ENCODE peak calls at places on chromosomes 16 and 17, in six cellular contexts. B is A549, K is endothelial cell of umbilical vein, A is GM12878, M is K562, T is HepG2. X is an unnamed sample.

GRCh38 chr17:21250719-21251305 is 2.4 kb downstream of the NATD1 start:
- DNase-seq in K (no peak), B (no peak), M (no peak), T (no peak), A (no peak), X (no peak)

GRCh38 chr16:82152641-82153094 is 17.4 kb downstream of the MPHOSPH6 start:
- DNase-seq in B (peak; percentile 8), M (no peak), A (no peak), T (peak; percentile 20), K (no peak), X (no peak)

GRCh38 chr17:34764716-34765115 is 185.3 kb downstream of the TMEM132E start:
- DNase-seq in M (no peak), A (no peak), T (no peak), B (no peak), K (no peak), X (no peak)

GRCh38 chr17:792277-792676 is 10.1 kb downstream of the MRM3 start:
- DNase-seq in B (peak; percentile 51), T (no peak), A (no peak), M (no peak), K (no peak), X (no peak)

GRCh38 chr17:29590979-29591736 is 1.7 kb upstream of the GIT1 start:
- DNase-seq in K (no peak), T (peak; percentile 58), M (peak; percentile 58), A (no peak), B (peak; percentile 92), X (no peak)

GRCh38 chr17:60305141-60305540 is 86.8 kb downstream of the USP32 start:
- DNase-seq in M (no peak), T (peak; percentile 39), K (no peak), B (peak; percentile 17), A (peak; percentile 59), X (peak; percentile 78)

GRCh38 chr16:63890072-63890471 is 1231.8 kb downstream of the CDH11 start:
- DNase-seq in M (no peak), T (no peak), K (peak; percentile 6), B (no peak), A (no peak), X (no peak)

GRCh38 chr17:62618647-62619412 is 8.6 kb upstream of the MRC2 start:
- DNase-seq in B (no peak), A (no peak), M (no peak), T (no peak), K (no peak), X (peak; percentile 55)

GRCh38 chr16:11380836-11381235 is 35.6 kb downstream of the RMI2 start:
- DNase-seq in M (no peak), T (no peak), A (no peak), B (no peak), K (no peak), X (no peak)

GRCh38 chr17:76492989-76493501 is 8.2 kb downstream of the RHBDF2 start:
- DNase-seq in T (no peak), M (no peak), B (no peak), K (peak; percentile 59), A (peak; percentile 80), X (peak; percentile 94)

GRCh38 chr16:73405851-73406250 is 357.9 kb upstream of the ZFHX3 start:
- DNase-seq in B (no peak), K (no peak), T (no peak), A (no peak), M (no peak), X (no peak)

GRCh38 chr17:37265446-37266173 is 110.2 kb upstream of the C17orf78 start:
- DNase-seq in B (no peak), T (no peak), A (no peak), M (no peak), K (no peak), X (no peak)

GRCh38 chr16:61146429-61146828 is 889.8 kb downstream of the CDH8 start:
- DNase-seq in B (no peak), K (no peak), M (no peak), T (no peak), A (no peak), X (no peak)

GRCh38 chr17:14559720-14560119 is 258.8 kb downstream of the HS3ST3B1 start:
- DNase-seq in M (no peak), K (no peak), A (no peak), B (no peak), T (no peak), X (no peak)

DNA sequence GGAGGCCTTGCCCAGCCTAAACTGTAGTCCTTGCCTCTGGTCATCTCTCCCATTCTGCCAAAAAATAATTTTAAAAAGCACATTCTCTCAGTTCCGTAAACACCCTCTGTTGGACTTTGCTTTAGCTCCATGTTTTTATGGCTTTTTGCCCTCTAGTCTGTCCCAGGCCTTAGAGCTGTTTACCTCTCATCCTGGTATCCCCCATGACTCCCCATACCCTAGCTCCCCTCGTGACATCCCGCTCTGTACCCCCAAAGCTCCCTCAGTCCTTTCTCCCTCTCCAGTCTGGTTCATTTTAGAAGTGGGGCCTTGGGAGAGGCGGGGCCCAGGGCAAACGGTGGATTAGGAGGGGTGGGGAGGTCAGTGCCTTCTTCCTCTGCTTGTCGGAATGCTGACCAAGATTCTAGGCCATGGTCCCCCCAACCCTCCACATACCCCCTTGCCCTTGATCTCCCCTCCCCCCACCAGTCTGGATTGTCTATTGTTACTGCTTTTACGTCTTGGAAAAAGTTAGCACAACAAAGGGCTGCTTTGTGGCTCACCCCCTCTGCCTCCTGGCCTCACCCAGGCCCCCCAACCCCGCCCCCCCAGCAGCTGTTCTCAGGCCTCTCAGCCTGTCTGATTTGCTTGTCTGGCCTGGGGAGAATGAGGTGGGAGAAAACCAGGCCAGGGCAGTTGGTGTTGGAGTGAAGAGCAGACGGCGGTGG is 18.3 kb downstream of the GJD3 start:
- DNase-seq in T (no peak), M (no peak), K (peak; percentile 56), A (no peak), B (no peak), X (no peak)
- H3K4me3 ChIP-seq in T (peak overlapping the region; percentile 84), M (no peak overlapping the region), K (peak overlapping the region; percentile 69), A (no peak overlapping the region), B (peak overlapping the region; percentile 39), X (no peak overlapping the region)

GRCh38 chr16:53458623-53459022 is 24.4 kb downstream of the RBL2 start:
- DNase-seq in A (no peak), K (no peak), T (no peak), M (no peak), B (no peak), X (no peak)

GRCh38 chr16:53456625-53457024 is 22.4 kb downstream of the RBL2 start:
- DNase-seq in M (no peak), K (no peak), T (no peak), B (no peak), A (no peak), X (peak; percentile 45)

GRCh38 chr16:53457670-53458069 is 23.4 kb downstream of the RBL2 start:
- DNase-seq in A (peak; percentile 92), K (no peak), M (no peak), B (no peak), T (no peak), X (peak; percentile 46)
- TF ChIP-seq MYC in A (no peak), K (no peak), M (no peak), B (no peak), T (no peak), X (no peak)

GRCh38 chr16:87507351-87508069 is 14.7 kb upstream of the ZCCHC14 start:
- DNase-seq in B (no peak), A (no peak), K (peak; percentile 26), M (peak; percentile 13), T (no peak), X (no peak)
- H3K4me3 ChIP-seq in B (no peak overlapping the region), A (no peak overlapping the region), K (no peak overlapping the region), M (no peak overlapping the region), T (peak overlapping the region; percentile 5), X (no peak overlapping the region)

GRCh38 chr17:82670661-82671060 is 22.4 kb upstream of the WDR45B start:
- DNase-seq in T (no peak), A (no peak), B (no peak), K (no peak), M (no peak), X (no peak)
- TF ChIP-seq MYC in T (no peak), A (no peak), B (no peak), K (no peak), M (no peak), X (no peak)

GRCh38 chr17:7024402-7024785 is 1.5 kb downstream of the BCL6B start:
- DNase-seq in T (no peak), B (no peak), K (no peak), M (no peak), A (no peak), X (no peak)

GRCh38 chr17:7023576-7024401 is 939 bp downstream of the BCL6B start:
- DNase-seq in K (peak; percentile 100), A (peak; percentile 81), B (peak; percentile 97), T (no peak), M (peak; percentile 86), X (no peak)

GRCh38 chr17:7027335-7027734 is 4.5 kb downstream of the BCL6B start:
- DNase-seq in K (no peak), T (no peak), B (no peak), A (no peak), M (no peak), X (no peak)

GRCh38 chr17:7026471-7027115 is 3.7 kb downstream of the BCL6B start:
- DNase-seq in A (no peak), T (no peak), B (no peak), K (no peak), M (no peak), X (no peak)

DNA sequence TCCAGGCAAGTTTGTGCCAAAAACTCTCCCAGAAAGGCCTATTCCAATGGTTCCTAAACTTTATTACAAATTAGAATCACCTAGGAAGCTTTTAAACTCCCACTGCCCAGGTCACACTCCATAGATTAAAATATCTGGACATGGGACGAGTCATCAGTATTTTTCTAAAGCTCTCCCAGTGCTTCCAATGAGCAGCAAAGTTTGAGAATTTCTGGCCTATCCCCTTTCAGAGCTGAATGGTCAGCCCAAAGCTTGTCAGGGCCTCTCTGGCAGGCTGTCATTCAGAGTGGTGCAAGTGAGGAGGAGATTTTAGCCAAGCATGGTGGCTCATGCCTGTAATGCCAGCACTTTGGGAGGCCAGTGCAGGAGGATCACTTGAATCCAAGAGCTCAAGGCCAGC is 2.4 kb downstream of the BCL6B start:
- DNase-seq in T (no peak), B (no peak), M (no peak), K (no peak), A (no peak), X (no peak)
- H3K4me3 ChIP-seq in T (no peak overlapping the region), B (no peak overlapping the region), M (no peak overlapping the region), K (peak overlapping the region; percentile 59), A (no peak overlapping the region), X (no peak overlapping the region)

GRCh38 chr17:50331085-50331791 is 14.7 kb upstream of the XYLT2 start:
- DNase-seq in B (no peak), M (no peak), T (no peak), A (no peak), K (no peak), X (no peak)
- TF ChIP-seq MYC in B (no peak), M (no peak), T (no peak), A (no peak), K (no peak), X (no peak)

DNA sequence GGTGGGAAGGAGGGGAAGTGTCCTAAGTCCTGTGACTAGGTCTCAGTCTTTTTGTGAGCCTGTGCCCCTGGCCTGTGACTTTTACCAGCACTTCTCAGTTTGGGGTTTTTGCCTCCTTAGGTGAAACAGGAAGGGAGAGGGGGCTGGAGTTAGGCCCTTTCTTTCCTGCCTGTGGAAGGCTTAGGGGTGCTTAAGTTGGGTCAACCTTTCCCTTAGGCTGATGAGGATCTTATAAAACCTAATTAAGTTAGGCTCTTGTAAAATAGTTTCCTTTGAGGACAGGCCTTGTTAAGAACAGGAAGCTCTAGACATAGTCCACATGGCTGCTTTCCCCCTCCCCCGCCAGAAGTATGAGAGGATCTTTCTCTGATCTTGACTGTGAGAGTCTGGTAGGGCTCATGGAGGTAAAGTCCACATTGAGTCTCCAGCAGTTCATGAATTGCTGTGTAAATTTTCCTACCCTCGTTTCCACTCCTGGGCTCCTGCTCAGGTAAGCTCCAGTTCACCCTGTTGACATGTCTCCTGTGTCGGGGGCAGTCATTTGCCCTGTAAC is 17.0 kb upstream of the DNASE1 start:
- DNase-seq in B (no peak), T (peak; percentile 60), M (peak; percentile 31), K (peak; percentile 59), A (no peak), X (peak; percentile 83)
- H3K4me3 ChIP-seq in B (no peak overlapping the region), T (no peak overlapping the region), M (no peak overlapping the region), K (no peak overlapping the region), A (no peak overlapping the region), X (no peak overlapping the region)

X was measured in NB4.